ENCODE peak calls at places on chromosomes 4 and X, in seven cellular contexts. One of them, this sample, is unnamed.

GRCh38 chr4:141389649-141390048 is 169.0 kb downstream of the ZNF330 start:
- DNase-seq in Peyer's patch: no peak
- DNase-seq in aorta: no peak
- DNase-seq in adrenal gland: no peak
- DNase-seq in CD4-positive, alpha-beta memory T cell: no peak
- DNase-seq in kidney: no peak
- DNase-seq in SJSA1: no peak
- DNase-seq in this sample: no peak

GRCh38 chr4:15003441-15003890 is 1.2 kb downstream of the CPEB2 start:
- DNase-seq in Peyer's patch: peak; percentile 31
- DNase-seq in aorta: peak; percentile 75
- DNase-seq in adrenal gland: peak; percentile 71
- DNase-seq in CD4-positive, alpha-beta memory T cell: peak; percentile 60
- DNase-seq in kidney: peak; percentile 90
- DNase-seq in SJSA1: peak; percentile 31
- DNase-seq in this sample: peak; percentile 71

GRCh38 chr4:48044298-48044697 is 27.7 kb downstream of the NIPAL1 start:
- DNase-seq in Peyer's patch: no peak
- DNase-seq in aorta: no peak
- DNase-seq in adrenal gland: no peak
- DNase-seq in CD4-positive, alpha-beta memory T cell: no peak
- DNase-seq in kidney: no peak
- DNase-seq in SJSA1: no peak
- DNase-seq in this sample: no peak

GRCh38 chr4:52824603-52825310 is 37.4 kb upstream of the RASL11B start:
- DNase-seq in Peyer's patch: no peak
- DNase-seq in aorta: no peak
- DNase-seq in adrenal gland: no peak
- DNase-seq in CD4-positive, alpha-beta memory T cell: no peak
- DNase-seq in kidney: peak; percentile 89
- DNase-seq in SJSA1: no peak
- DNase-seq in this sample: peak; percentile 81

GRCh38 chr4:140839888-140840790 is 84.0 kb upstream of the TBC1D9 start:
- DNase-seq in Peyer's patch: no peak
- DNase-seq in aorta: no peak
- DNase-seq in adrenal gland: no peak
- DNase-seq in CD4-positive, alpha-beta memory T cell: no peak
- DNase-seq in kidney: no peak
- DNase-seq in SJSA1: no peak
- DNase-seq in this sample: peak; percentile 38

GRCh38 chr4:47704693-47705325 is 133.1 kb downstream of the CORIN start:
- DNase-seq in Peyer's patch: no peak
- DNase-seq in aorta: no peak
- DNase-seq in adrenal gland: no peak
- DNase-seq in CD4-positive, alpha-beta memory T cell: no peak
- DNase-seq in kidney: no peak
- DNase-seq in SJSA1: no peak
- DNase-seq in this sample: peak; percentile 54

GRCh38 chr4:157172011-157172410 is 48.5 kb upstream of the GRIA2 start:
- DNase-seq in Peyer's patch: no peak
- DNase-seq in aorta: no peak
- DNase-seq in adrenal gland: no peak
- DNase-seq in CD4-positive, alpha-beta memory T cell: no peak
- DNase-seq in kidney: no peak
- DNase-seq in SJSA1: no peak
- DNase-seq in this sample: peak; percentile 13

GRCh38 chr4:140426610-140427103 is 791 bp downstream of the CLGN start:
- DNase-seq in Peyer's patch: no peak
- DNase-seq in aorta: no peak
- DNase-seq in adrenal gland: no peak
- DNase-seq in CD4-positive, alpha-beta memory T cell: no peak
- DNase-seq in kidney: peak; percentile 56
- DNase-seq in SJSA1: no peak
- DNase-seq in this sample: no peak

GRCh38 chr4:172708184-172708583 is 460.4 kb upstream of the GALNT7 start:
- DNase-seq in Peyer's patch: no peak
- DNase-seq in aorta: no peak
- DNase-seq in adrenal gland: no peak
- DNase-seq in CD4-positive, alpha-beta memory T cell: no peak
- DNase-seq in kidney: no peak
- DNase-seq in SJSA1: no peak
- DNase-seq in this sample: no peak

GRCh38 chr4:2389691-2390090 is 28.8 kb downstream of the ZFYVE28 start:
- DNase-seq in Peyer's patch: no peak
- DNase-seq in aorta: no peak
- DNase-seq in adrenal gland: no peak
- DNase-seq in CD4-positive, alpha-beta memory T cell: no peak
- DNase-seq in kidney: peak; percentile 59
- DNase-seq in SJSA1: no peak
- DNase-seq in this sample: no peak

GRCh38 chr4:134189480-134189879 is 12.1 kb downstream of the PABPC4L start:
- DNase-seq in Peyer's patch: no peak
- DNase-seq in aorta: no peak
- DNase-seq in adrenal gland: no peak
- DNase-seq in CD4-positive, alpha-beta memory T cell: no peak
- DNase-seq in kidney: no peak
- DNase-seq in SJSA1: no peak
- DNase-seq in this sample: no peak

GRCh38 chr4:185640809-185641675 is 105.7 kb upstream of the PDLIM3 start:
- DNase-seq in Peyer's patch: no peak
- DNase-seq in aorta: no peak
- DNase-seq in adrenal gland: no peak
- DNase-seq in CD4-positive, alpha-beta memory T cell: no peak
- DNase-seq in kidney: no peak
- DNase-seq in SJSA1: peak; percentile 47
- DNase-seq in this sample: peak; percentile 92

GRCh38 chr4:53786632-53787031 is 195.3 kb upstream of the LNX1 start:
- DNase-seq in Peyer's patch: no peak
- DNase-seq in aorta: no peak
- DNase-seq in adrenal gland: no peak
- DNase-seq in CD4-positive, alpha-beta memory T cell: no peak
- DNase-seq in kidney: no peak
- DNase-seq in SJSA1: no peak
- DNase-seq in this sample: peak; percentile 75

GRCh38 chr4:74632634-74633033 is 161.7 kb downstream of the BTC start:
- DNase-seq in Peyer's patch: peak; percentile 17
- DNase-seq in aorta: peak; percentile 55
- DNase-seq in adrenal gland: no peak
- DNase-seq in CD4-positive, alpha-beta memory T cell: peak; percentile 37
- DNase-seq in kidney: no peak
- DNase-seq in SJSA1: peak; percentile 26
- DNase-seq in this sample: peak; percentile 77

GRCh38 chr4:59770865-59771264 is 1429.3 kb upstream of the ADGRL3 start:
- DNase-seq in Peyer's patch: no peak
- DNase-seq in aorta: no peak
- DNase-seq in adrenal gland: no peak
- DNase-seq in CD4-positive, alpha-beta memory T cell: no peak
- DNase-seq in kidney: no peak
- DNase-seq in SJSA1: no peak
- DNase-seq in this sample: no peak

GRCh38 chr4:173168396-173169177 is at the start of gene GALNT7:
- DNase-seq in Peyer's patch: peak; percentile 64
- DNase-seq in aorta: peak; percentile 81
- DNase-seq in adrenal gland: peak; percentile 67
- DNase-seq in CD4-positive, alpha-beta memory T cell: peak; percentile 54
- DNase-seq in kidney: peak; percentile 91
- DNase-seq in SJSA1: peak; percentile 55
- DNase-seq in this sample: peak; percentile 75

GRCh38 chr4:157996061-157996460 is 176.8 kb downstream of the GASK1B start:
- DNase-seq in Peyer's patch: no peak
- DNase-seq in aorta: no peak
- DNase-seq in adrenal gland: no peak
- DNase-seq in CD4-positive, alpha-beta memory T cell: no peak
- DNase-seq in kidney: no peak
- DNase-seq in SJSA1: no peak
- DNase-seq in this sample: no peak

GRCh38 chr4:103002551-103002950 is 17.0 kb downstream of the SLC9B1 start:
- DNase-seq in Peyer's patch: no peak
- DNase-seq in aorta: no peak
- DNase-seq in adrenal gland: no peak
- DNase-seq in CD4-positive, alpha-beta memory T cell: no peak
- DNase-seq in kidney: no peak
- DNase-seq in SJSA1: no peak
- DNase-seq in this sample: peak; percentile 44

GRCh38 chr4:135739354-135739753 is 1537.8 kb upstream of the PABPC4L start:
- DNase-seq in Peyer's patch: no peak
- DNase-seq in aorta: no peak
- DNase-seq in adrenal gland: no peak
- DNase-seq in CD4-positive, alpha-beta memory T cell: no peak
- DNase-seq in kidney: no peak
- DNase-seq in SJSA1: no peak
- DNase-seq in this sample: peak; percentile 23

GRCh38 chrX:129654652-129655546 is at the start of gene APLN:
- DNase-seq in Peyer's patch: no peak
- DNase-seq in aorta: peak; percentile 77
- DNase-seq in adrenal gland: peak; percentile 55
- DNase-seq in CD4-positive, alpha-beta memory T cell: no peak
- DNase-seq in kidney: peak; percentile 83
- DNase-seq in SJSA1: peak; percentile 57
- DNase-seq in this sample: peak; percentile 63

GRCh38 chr4:96598465-96598864 is 758.6 kb downstream of the PDHA2 start:
- DNase-seq in Peyer's patch: no peak
- DNase-seq in aorta: no peak
- DNase-seq in adrenal gland: no peak
- DNase-seq in CD4-positive, alpha-beta memory T cell: no peak
- DNase-seq in kidney: peak; percentile 48
- DNase-seq in SJSA1: no peak
- DNase-seq in this sample: no peak

DNA sequence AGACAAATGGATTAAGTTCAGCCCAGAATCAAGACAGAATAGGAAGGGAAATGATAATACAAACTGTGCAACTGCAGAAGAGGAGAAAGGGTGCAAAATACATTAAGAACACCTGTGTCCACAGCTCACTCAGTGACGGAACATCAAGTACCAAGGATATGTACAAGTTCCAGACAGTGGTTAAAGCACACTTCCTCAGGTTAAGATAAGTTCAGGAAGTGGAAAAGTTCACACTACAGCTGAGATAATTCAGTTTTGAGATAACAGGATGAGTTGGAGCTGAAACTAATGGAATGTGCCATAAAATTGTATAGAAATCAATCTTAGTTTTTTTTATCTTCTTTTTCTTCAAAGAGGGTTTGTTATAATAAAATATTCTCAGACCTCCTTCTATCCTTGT is 419.4 kb downstream of the KCNIP4 start:
- DNase-seq in Peyer's patch: no peak
- DNase-seq in aorta: no peak
- DNase-seq in adrenal gland: no peak
- DNase-seq in CD4-positive, alpha-beta memory T cell: no peak
- DNase-seq in kidney: no peak
- DNase-seq in SJSA1: no peak
- DNase-seq in this sample: no peak
- H3K4me3 ChIP-seq in Peyer's patch: no peak overlapping the region
- H3K4me3 ChIP-seq in aorta: no peak overlapping the region
- H3K4me3 ChIP-seq in adrenal gland: no peak overlapping the region
- H3K4me3 ChIP-seq in CD4-positive, alpha-beta memory T cell: no peak overlapping the region
- H3K4me3 ChIP-seq in kidney: no peak overlapping the region
- H3K4me3 ChIP-seq in SJSA1: no peak overlapping the region
- H3K4me3 ChIP-seq in this sample: no peak overlapping the region

DNA sequence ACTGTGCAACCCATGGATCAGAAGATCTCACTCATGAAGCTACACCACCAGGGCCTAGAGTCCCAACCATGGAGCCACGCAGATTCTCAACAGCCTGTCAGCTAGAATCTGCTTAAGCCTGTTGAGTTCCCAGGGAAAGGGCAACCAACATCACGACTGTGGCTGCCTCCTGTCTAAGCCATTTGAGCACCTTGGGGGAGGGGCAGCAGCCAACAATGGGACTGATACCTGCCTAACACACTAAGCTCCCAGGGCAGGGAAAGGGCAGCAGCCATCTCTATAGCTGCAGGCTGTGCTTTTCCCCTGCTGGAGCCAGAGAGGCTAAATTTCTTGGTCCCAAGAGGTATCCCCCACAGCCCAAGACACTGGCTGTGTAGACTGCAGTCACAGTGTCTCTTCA is 96.5 kb upstream of the TCEAL2 start:
- DNase-seq in Peyer's patch: no peak
- DNase-seq in aorta: no peak
- DNase-seq in adrenal gland: no peak
- DNase-seq in CD4-positive, alpha-beta memory T cell: no peak
- DNase-seq in kidney: no peak
- DNase-seq in SJSA1: no peak
- DNase-seq in this sample: no peak
- H3K9me3 ChIP-seq in Peyer's patch: no peaks in the 10 kb centered on the region
- H3K9me3 ChIP-seq in aorta: peaks cover 4% of the 10 kb centered on the region
- H3K9me3 ChIP-seq in adrenal gland: no peaks in the 10 kb centered on the region
- H3K9me3 ChIP-seq in CD4-positive, alpha-beta memory T cell: no peaks in the 10 kb centered on the region
- H3K9me3 ChIP-seq in kidney: no peaks in the 10 kb centered on the region
- H3K9me3 ChIP-seq in SJSA1: no peaks in the 10 kb centered on the region
- H3K9me3 ChIP-seq in this sample: peaks cover 40% of the 10 kb centered on the region

DNA sequence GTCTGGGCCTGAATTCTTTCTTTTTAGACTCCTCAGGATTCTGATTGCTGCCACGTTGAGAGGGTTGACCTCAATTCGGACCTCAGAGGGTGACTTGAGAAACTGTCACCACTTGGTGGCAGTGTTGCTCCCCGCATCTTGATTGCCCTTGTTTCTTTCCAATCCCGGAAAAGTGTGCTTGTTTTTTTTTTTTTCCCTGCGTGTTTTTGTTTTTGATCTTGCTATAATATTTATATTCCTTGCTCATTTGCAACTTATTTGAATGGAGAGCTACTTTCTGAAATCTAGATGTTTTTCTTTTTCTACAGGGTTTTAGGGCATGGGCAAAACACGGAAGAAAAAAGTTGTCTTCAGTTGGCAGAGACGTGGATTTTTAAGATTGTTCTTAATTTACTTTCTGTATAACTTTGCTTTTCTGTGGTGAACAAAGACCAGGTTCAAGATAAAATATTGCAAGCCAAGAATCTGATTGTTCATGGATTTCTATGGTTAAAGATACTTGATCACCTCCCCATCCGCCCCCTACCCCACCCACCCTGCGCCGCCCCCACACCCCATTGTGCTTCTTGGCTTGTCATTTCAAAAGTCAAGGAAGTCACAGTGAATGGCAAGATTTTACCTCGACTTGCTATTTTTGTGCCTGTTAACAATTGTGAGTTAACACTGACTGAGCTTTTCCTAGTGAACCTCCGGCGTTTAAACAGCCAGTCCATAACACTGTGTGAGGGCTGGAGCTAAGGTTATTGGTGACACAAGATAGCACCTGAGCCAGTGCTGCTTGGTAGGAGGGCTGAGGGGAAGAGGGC is 102.1 kb downstream of the PTTG2 start:
- DNase-seq in Peyer's patch: peak; percentile 65
- DNase-seq in aorta: peak; percentile 83
- DNase-seq in adrenal gland: peak; percentile 81
- DNase-seq in CD4-positive, alpha-beta memory T cell: peak; percentile 51
- DNase-seq in kidney: no peak
- DNase-seq in SJSA1: peak; percentile 35
- DNase-seq in this sample: peak; percentile 93
- H3K4me3 ChIP-seq in Peyer's patch: peak overlapping the region; percentile 14
- H3K4me3 ChIP-seq in aorta: peak overlapping the region; percentile 29
- H3K4me3 ChIP-seq in adrenal gland: peak overlapping the region; percentile 51
- H3K4me3 ChIP-seq in CD4-positive, alpha-beta memory T cell: peak overlapping the region; percentile 42
- H3K4me3 ChIP-seq in kidney: peak overlapping the region; percentile 58
- H3K4me3 ChIP-seq in SJSA1: no peak overlapping the region
- H3K4me3 ChIP-seq in this sample: peak overlapping the region; percentile 79

DNA sequence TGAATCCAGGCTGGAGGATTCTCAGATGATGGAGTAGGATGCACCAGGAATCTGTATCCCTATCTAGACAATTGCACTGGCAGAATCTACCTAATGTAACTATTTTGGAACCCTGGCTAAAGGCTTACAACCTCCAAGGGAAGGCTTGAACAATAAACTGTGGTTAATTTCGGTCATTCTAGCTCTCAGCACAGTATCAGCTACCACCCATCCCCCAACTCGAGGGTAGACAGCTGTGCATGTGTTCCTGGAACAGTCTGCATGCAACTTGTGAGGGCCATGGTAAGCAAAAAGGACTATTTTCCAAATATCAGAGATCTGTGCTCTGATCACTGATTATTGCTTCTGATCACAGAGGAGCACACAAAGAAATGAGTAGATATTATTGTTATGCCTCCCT is 34.0 kb downstream of the ELF2 start:
- DNase-seq in Peyer's patch: no peak
- DNase-seq in aorta: no peak
- DNase-seq in adrenal gland: no peak
- DNase-seq in CD4-positive, alpha-beta memory T cell: no peak
- DNase-seq in kidney: no peak
- DNase-seq in SJSA1: no peak
- DNase-seq in this sample: no peak
- H3K9me3 ChIP-seq in Peyer's patch: no peaks in the 10 kb centered on the region
- H3K9me3 ChIP-seq in aorta: no peaks in the 10 kb centered on the region
- H3K9me3 ChIP-seq in adrenal gland: no peaks in the 10 kb centered on the region
- H3K9me3 ChIP-seq in CD4-positive, alpha-beta memory T cell: no peaks in the 10 kb centered on the region
- H3K9me3 ChIP-seq in kidney: no peaks in the 10 kb centered on the region
- H3K9me3 ChIP-seq in SJSA1: peaks cover 7% of the 10 kb centered on the region
- H3K9me3 ChIP-seq in this sample: peaks cover 4% of the 10 kb centered on the region

This sample was measured in adipocyte.